ENCODE peak calls at places on chromosomes 3 and 15, in four cellular contexts. X is HepG2, I is HCT116, R is K562. H is an unnamed sample.

GRCh38 chr3:134432236-134432635 is 53.5 kb downstream of the ANAPC13 start:
- DNase-seq in X (no peak), I (no peak), R (no peak), H (no peak)

GRCh38 chr15:101044625-101045235 is 125.6 kb downstream of the LRRK1 start:
- DNase-seq in X (no peak), I (no peak), R (no peak), H (no peak)

GRCh38 chr15:84598250-84598649 is 2.6 kb upstream of the ZSCAN2 start:
- DNase-seq in X (no peak), I (no peak), R (peak; percentile 39), H (no peak)

GRCh38 chr15:95843241-95843851 is 487.2 kb upstream of the NR2F2 start:
- DNase-seq in X (no peak), I (no peak), R (peak; percentile 17), H (no peak)

GRCh38 chr15:75431250-75431649 is 20.2 kb downstream of the SIN3A start:
- DNase-seq in X (no peak), I (no peak), R (no peak), H (no peak)

GRCh38 chr15:41392659-41393058 is 9.6 kb downstream of the NDUFAF1 start:
- DNase-seq in X (no peak), I (no peak), R (no peak), H (no peak)

GRCh38 chr15:40449275-40449674 is 8.5 kb downstream of the BAHD1 start:
- DNase-seq in X (no peak), I (no peak), R (no peak), H (no peak)

GRCh38 chr3:58111513-58112184 is 99.1 kb downstream of the DNASE1L3 start:
- DNase-seq in X (peak; percentile 84), I (no peak), R (no peak), H (no peak)

GRCh38 chr15:97947465-97948262 is 12.8 kb upstream of the ARRDC4 start:
- DNase-seq in X (no peak), I (no peak), R (peak; percentile 18), H (no peak)

GRCh38 chr3:23455084-23455483 is 252.0 kb downstream of the UBE2E2 start:
- DNase-seq in X (no peak), I (no peak), R (no peak), H (no peak)

GRCh38 chr3:115644391-115644790 is 21.1 kb downstream of the GAP43 start:
- DNase-seq in X (no peak), I (no peak), R (no peak), H (no peak)

DNA sequence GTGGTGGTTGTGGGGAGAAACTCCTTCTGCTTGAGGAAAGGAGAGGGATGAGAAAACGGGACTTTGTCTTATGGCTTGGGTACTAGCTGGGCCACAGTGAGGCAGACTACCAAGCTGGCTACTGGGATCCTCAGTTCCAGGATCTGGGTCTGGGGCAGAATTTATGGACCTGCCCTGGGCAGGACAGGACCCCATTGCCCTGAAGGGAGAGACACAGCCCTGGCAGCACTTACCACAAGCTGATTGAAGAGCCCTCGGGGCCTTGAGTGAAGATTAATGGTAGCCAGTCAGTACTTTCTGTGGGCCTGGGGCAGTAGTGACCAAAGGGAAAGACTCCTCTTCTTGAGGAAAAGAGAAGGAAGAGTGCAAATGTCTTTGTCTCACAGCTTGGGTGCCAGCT is 799.7 kb downstream of the SI start:
- DNase-seq in X (no peak), I (no peak), R (no peak), H (no peak)
- H3K9me3 ChIP-seq in X (peaks cover 15% of the 10 kb centered on the region), I (no peaks in the 10 kb centered on the region), R (no peaks in the 10 kb centered on the region), H (peaks cover 8% of the 10 kb centered on the region)

DNA sequence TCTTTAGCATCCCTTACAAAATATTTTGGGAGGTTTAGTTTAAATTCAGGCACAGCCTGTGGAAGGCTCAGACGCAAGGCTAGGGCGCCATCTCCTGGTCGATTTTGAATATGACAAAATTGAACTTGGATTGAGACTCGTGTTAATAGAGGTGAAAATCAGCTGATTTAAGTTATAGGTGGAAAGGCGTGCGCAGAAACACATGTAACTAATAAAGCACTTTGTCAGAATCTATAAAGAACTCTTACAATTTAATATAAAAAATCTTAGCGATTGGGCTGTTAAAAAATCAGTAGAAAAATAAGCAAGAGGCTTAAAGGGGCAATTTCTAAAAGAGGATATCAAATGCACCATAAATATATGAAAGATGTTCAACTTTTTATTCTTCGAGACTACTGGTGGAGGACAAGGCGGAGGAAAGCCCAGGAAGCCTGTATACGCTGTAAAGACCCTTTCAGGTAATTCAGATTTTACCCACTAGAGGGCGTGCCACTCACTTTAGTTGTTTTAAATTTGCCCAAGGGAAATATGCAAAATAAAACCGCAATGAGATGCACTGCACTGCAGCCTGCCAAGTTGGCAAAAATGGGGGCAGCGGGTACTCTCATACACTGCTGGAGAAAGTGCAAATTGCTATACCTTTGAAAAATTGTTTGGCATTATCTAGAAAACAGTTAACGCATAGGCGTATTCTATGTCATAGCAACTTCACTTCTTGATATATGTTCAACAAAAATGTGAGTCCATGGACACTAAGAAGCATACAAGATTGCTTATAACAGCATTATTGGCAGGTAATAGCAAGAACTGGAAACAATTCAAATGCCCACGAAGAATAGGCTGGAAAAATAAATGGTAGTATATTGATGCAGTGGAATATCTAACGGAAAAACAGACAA is 64.7 kb downstream of the SLC30A4 start:
- DNase-seq in X (peak; percentile 77), I (peak; percentile 79), R (peak; percentile 84), H (peak; percentile 87)
- TF ChIP-seq TCF7L2 in X (no peak), I (no peak), R (no peak), H (no peak)

GRCh38 chr3:15312550-15312949 is 19.8 kb downstream of the SH3BP5 start:
- DNase-seq in X (no peak), I (no peak), R (no peak), H (no peak)

GRCh38 chr3:15315003-15315402 is 17.4 kb downstream of the SH3BP5 start:
- DNase-seq in X (no peak), I (no peak), R (no peak), H (no peak)

GRCh38 chr3:15314276-15314675 is 18.1 kb downstream of the SH3BP5 start:
- DNase-seq in X (no peak), I (no peak), R (no peak), H (no peak)

GRCh38 chr3:15317164-15317477 is 15.3 kb downstream of the SH3BP5 start:
- DNase-seq in X (no peak), I (no peak), R (no peak), H (no peak)

GRCh38 chr3:15313461-15313860 is 18.9 kb downstream of the SH3BP5 start:
- DNase-seq in X (no peak), I (no peak), R (no peak), H (no peak)
- H3K4me1 ChIP-seq in X (peaks cover 1% of the 10 kb centered on the region), I (peaks cover 34% of the 10 kb centered on the region), R (peaks cover 69% of the 10 kb centered on the region), H (peaks cover 6% of the 10 kb centered on the region)

DNA sequence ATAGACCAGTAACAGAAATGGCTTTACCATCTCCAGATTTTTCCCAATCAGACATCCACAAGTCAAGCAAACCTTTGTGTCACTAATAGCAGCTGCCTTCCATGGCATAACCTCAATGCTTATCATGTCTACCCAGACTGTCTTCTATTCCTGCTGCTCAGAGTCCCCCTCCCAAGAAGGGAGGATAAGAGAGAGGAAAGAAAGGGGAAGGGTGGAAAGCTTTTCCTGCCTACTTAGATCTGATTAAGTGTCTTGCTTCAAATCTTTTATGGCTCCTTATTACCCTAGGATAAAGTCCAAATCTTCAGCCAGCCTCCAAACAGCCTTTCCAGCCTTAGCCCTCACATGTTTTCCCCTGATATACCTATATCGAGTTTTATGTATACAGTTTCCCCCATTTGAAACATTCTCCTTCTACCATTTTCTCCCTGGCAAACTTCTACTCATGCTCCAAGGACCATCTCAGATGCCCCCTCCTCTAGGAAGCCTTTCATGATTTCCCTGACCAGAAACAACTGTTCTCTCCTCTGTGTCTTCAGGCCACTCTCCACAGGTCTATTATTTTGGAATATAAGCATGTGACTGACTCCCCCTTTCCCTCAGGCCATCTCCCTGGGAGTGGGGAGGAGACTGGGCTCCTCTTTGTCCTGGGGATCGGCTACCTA is 7.9 kb upstream of the SSUH2 start:
- DNase-seq in X (no peak), I (no peak), R (no peak), H (no peak)
- H3K9me3 ChIP-seq in X (no peaks in the 10 kb centered on the region), I (no peaks in the 10 kb centered on the region), R (no peaks in the 10 kb centered on the region), H (no peaks in the 10 kb centered on the region)

H was measured in Panc1.